ENCODE peak calls at places on chromosomes 3 and 15, in ten cellular contexts. E, K, B, Z, H, Y, W, G, L and R are unnamed samples. For H3K9me3, the result is how much of the 10 kb centered on the place peaks cover.

GRCh38 chr3:58021072-58021959 is 13.1 kb downstream of the FLNB start:
- DNase-seq in E (no peak), K (no peak), G (no peak), B (no peak), Y (peak), Z (no peak), W (no peak), L (no peak), H (no peak), R (no peak)

GRCh38 chr15:81751321-81751720 is 294.5 kb downstream of the MEX3B start:
- DNase-seq in Z (no peak), L (no peak), E (no peak), B (no peak), K (no peak), Y (no peak), H (no peak), G (no peak), W (no peak), R (no peak)

GRCh38 chr3:154089416-154090115 is 31.6 kb upstream of the ARHGEF26 start:
- DNase-seq in Z (no peak), G (no peak), B (no peak), Y (no peak), H (no peak), K (no peak), L (no peak), E (no peak), W (no peak), R (no peak)

GRCh38 chr3:151439652-151440125 is 21.2 kb downstream of the IGSF10 start:
- DNase-seq in K (peak), B (no peak), Z (no peak), L (peak), G (no peak), Y (no peak), W (no peak), H (peak), E (no peak), R (no peak)

GRCh38 chr3:72678892-72679291 is 169.4 kb downstream of the SHQ1 start:
- DNase-seq in E (no peak), W (no peak), G (no peak), B (no peak), K (no peak), L (no peak), Y (peak), H (no peak), Z (no peak), R (no peak)

GRCh38 chr15:52146776-52147175 is 34.2 kb upstream of the BCL2L10 start:
- DNase-seq in W (no peak), H (no peak), G (no peak), L (peak), Z (no peak), Y (no peak), B (no peak), K (no peak), E (no peak), R (no peak)

GRCh38 chr15:88498991-88499390 is 31.5 kb downstream of the MRPS11 start:
- DNase-seq in H (no peak), E (no peak), L (no peak), Y (no peak), W (no peak), K (no peak), G (no peak), Z (no peak), B (no peak), R (no peak)

GRCh38 chr3:73624363-73625123 is at the start of gene PDZRN3:
- DNase-seq in E (peak), Z (peak), W (no peak), L (peak), Y (no peak), H (no peak), G (peak), B (no peak), K (no peak), R (no peak)

GRCh38 chr15:78623786-78624497 is 3.1 kb upstream of the CHRNA3 start:
- DNase-seq in G (no peak), W (peak), E (no peak), H (no peak), L (no peak), Z (no peak), K (no peak), B (no peak), Y (no peak), R (no peak)

GRCh38 chr3:11539677-11540076 is 104.0 kb downstream of the VGLL4 start:
- DNase-seq in K (no peak), W (peak), Y (no peak), E (no peak), H (no peak), Z (no peak), L (no peak), G (no peak), B (no peak), R (no peak)

GRCh38 chr15:25060996-25061620 is 106.3 kb downstream of the SNRPN start:
- DNase-seq in H (no peak), L (no peak), K (no peak), Z (no peak), G (peak), E (no peak), B (no peak), W (peak), Y (peak), R (no peak)

GRCh38 chr15:25059698-25060471 is 105.1 kb downstream of the SNRPN start:
- DNase-seq in B (no peak), H (no peak), Y (peak), L (no peak), W (peak), G (peak), Z (no peak), E (no peak), K (no peak), R (peak)

GRCh38 chr15:25061808-25062550 is 107.2 kb downstream of the SNRPN start:
- DNase-seq in Y (peak), Z (no peak), L (no peak), G (peak), W (peak), K (no peak), E (no peak), H (no peak), B (no peak), R (no peak)

GRCh38 chr15:25058080-25058785 is 103.4 kb downstream of the SNRPN start:
- DNase-seq in G (peak), Y (peak), K (no peak), E (no peak), H (no peak), W (peak), L (no peak), Z (no peak), B (no peak), R (peak)

DNA sequence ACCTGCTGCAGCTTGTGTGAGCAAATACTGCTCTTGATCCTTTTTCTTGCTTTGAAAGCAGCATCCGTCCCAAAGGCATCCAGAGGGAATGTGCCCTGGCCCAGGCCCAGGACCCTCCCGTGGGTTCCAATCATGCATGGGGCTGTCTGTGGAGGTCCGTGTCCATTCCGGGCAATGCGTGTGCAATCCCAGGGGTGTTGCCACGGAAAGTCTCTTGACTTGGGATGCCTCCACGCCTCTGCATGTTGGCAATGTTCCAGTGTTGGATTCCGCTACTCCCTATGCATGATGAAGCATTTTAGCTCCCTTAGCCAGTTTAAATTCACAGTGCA is 105.7 kb downstream of the SNRPN start:
- DNase-seq in W (peak), Y (no peak), H (no peak), K (no peak), B (no peak), Z (no peak), E (no peak), G (no peak), L (no peak), R (peak)
- H3K9me3 ChIP-seq in W (half or more), Y (half or more), H (under half), K (half or more), B (half or more), Z (half or more), E (half or more), G (half or more), L (half or more), R (half or more)

GRCh38 chr3:138544546-138544945 is 49.5 kb downstream of the CEP70 start:
- DNase-seq in B (no peak), E (no peak), Y (no peak), H (no peak), L (no peak), G (no peak), Z (no peak), K (no peak), W (no peak), R (no peak)
- H3K9me3 ChIP-seq in B (under half), E (under half), Y (half or more), H (under half), L (under half), G (half or more), Z (under half), K (under half), W (under half), R (under half)

DNA sequence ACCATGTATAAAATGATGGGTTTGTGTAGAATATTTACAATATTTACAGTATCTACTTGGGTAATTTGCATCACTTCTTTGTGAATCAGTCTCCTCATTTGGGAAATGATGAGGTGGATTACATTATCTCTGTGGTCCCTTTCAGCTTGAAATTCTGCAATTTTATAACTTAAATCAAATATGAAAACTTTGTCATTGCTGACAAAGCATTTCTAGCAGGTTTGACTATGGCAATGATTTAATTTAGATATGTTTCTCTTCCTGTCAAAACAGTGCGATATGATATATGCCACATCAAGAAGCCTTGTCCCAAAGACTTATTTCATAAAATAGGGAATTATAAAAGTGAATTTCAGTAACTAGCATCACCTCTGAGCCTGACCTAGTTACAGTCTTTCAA is 315.8 kb upstream of the MEIS2 start:
- DNase-seq in H (no peak), E (no peak), G (no peak), K (no peak), Y (no peak), L (no peak), B (no peak), Z (no peak), W (no peak), R (no peak)
- H3K9me3 ChIP-seq in H (under half), E (under half), G (under half), K (under half), Y (under half), L (under half), B (under half), Z (under half), W (under half), R (under half)

GRCh38 chr3:168616901-168617300 is 521.2 kb upstream of the GOLIM4 start:
- DNase-seq in W (no peak), Z (no peak), H (no peak), G (no peak), B (no peak), L (no peak), K (no peak), E (no peak), Y (no peak), R (no peak)
- H3K9me3 ChIP-seq in W (under half), Z (under half), H (under half), G (under half), B (under half), L (under half), K (under half), E (under half), Y (under half), R (under half)

GRCh38 chr15:47338771-47339170 is 378.5 kb upstream of the SEMA6D start:
- DNase-seq in Z (no peak), B (no peak), K (no peak), W (no peak), G (no peak), Y (no peak), E (no peak), L (no peak), H (no peak), R (no peak)
- H3K9me3 ChIP-seq in Z (under half), B (under half), K (under half), W (under half), G (under half), Y (under half), E (under half), L (under half), H (under half), R (under half)

DNA sequence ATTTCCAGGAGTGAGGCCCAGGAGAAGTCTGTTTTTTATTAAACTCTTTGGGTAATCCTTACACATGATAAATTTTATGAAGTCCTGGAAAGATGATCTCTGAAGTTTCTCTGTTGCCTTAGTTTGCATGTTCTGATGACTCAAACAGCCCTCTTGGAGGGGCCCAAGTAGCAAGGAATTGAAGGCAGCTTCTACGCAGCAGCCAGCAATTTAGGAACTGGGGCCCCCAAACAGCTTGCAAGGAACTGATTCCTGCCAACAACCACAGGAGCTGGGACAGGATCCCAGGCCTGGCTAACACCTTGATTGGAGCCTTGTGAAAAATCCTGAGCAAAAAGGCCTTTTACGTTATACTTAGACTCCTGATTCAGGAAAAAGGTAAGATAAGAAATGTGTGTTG is 5.3 kb upstream of the ACP3 start:
- DNase-seq in H (no peak), Y (no peak), W (no peak), L (peak), Z (no peak), K (no peak), B (no peak), G (no peak), E (no peak), R (no peak)
- H3K9me3 ChIP-seq in H (under half), Y (under half), W (under half), L (under half), Z (under half), K (under half), B (under half), G (under half), E (under half), R (under half)

DNA sequence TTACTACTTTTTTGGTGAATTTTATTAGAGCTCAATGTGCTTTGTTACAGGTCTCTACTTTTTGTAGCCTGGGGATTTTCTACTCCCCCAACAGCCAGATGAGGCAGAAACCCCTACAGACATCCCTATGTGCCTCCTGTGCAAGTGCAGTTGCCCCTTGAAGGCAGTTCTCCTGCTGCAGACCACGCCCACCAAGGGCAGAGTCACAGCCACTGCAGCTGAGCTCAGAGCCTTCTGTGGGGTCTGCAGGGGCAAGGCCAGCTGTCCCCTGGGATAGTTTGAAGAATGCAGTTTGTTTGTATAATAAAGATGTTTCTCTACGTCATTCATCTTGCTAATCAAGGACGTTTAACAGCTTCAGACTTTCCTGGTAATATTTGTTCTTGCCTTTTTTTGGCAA is 76.8 kb downstream of the NPAP1 start:
- DNase-seq in L (no peak), B (no peak), Z (no peak), Y (no peak), G (no peak), E (no peak), W (no peak), H (no peak), K (no peak), R (no peak)
- H3K9me3 ChIP-seq in L (under half), B (under half), Z (under half), Y (under half), G (under half), E (under half), W (under half), H (under half), K (under half), R (under half)

DNA sequence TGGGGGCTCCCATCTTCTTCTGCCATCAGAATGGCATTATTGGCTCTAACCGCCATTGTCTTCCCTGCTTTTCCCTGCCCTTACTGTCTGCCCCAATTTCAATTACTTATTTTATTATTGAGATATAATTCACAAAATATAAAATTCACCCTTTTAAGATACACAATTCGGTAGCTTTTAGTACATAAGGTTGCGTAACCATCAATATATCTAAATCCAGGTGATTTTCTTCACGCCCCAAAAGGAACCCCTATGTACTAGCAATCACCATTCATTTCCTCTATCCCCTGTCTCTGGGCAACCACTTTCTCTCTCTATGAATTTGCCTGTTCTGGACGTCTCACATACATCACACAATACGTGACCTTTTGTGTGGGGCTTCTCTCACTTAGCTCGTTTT is 18.0 kb downstream of the RBP2 start:
- DNase-seq in B (no peak), K (no peak), W (no peak), E (no peak), Z (no peak), L (no peak), H (no peak), G (no peak), Y (no peak), R (no peak)
- H3K9me3 ChIP-seq in B (under half), K (under half), W (under half), E (under half), Z (under half), L (under half), H (under half), G (under half), Y (under half), R (under half)